ENCODE peak calls at places on chromosomes 2 and 18, in seven cellular contexts. M is activated T-helper 2 cell treated with anti-CD3 and anti-CD28 coated beads, Interferon-gamma antibody, Interleukin-2, Interleukin-4, amounts not matched to agents 10 μg/mL and 5 μg/mL and 100 μg/mL, durations not matched to agents 14 hours and 24 hours and 36 hours; G is heart left ventricle; V is T-helper 9 cell; O is GM04503; H is mesenchymal stem cell; W is fibroblast of lung. J is an unnamed sample.

GRCh38 chr2:219772103-219772502 is 144.7 kb downstream of the SLC4A3 start:
- DNase-seq in M (no peak), G (no peak), V (no peak), O (no peak), H (no peak), W (no peak), J (no peak)

GRCh38 chr2:147927053-147927588 is 82.3 kb downstream of the ACVR2A start:
- DNase-seq in M (no peak), G (no peak), V (no peak), O (no peak), H (no peak), W (no peak), J (no peak)

GRCh38 chr2:158460632-158461297 is 4.0 kb downstream of the PKP4 start:
- DNase-seq in M (no peak), G (no peak), V (no peak), O (no peak), H (peak), W (no peak), J (no peak)

GRCh38 chr2:145253492-145253891 is 733.6 kb upstream of the ZEB2 start:
- DNase-seq in M (no peak), G (no peak), V (no peak), O (no peak), H (no peak), W (no peak), J (no peak)

GRCh38 chr2:9099341-9099751 is 95.9 kb upstream of the MBOAT2 start:
- DNase-seq in M (no peak), G (no peak), V (no peak), O (no peak), H (peak), W (peak), J (no peak)

GRCh38 chr2:215931256-215931903 is 82.0 kb downstream of the MREG start:
- DNase-seq in M (peak), G (peak), V (peak), O (no peak), H (peak), W (peak), J (peak)

GRCh38 chr2:143263045-143263625 is 133.9 kb downstream of the ARHGAP15 start:
- DNase-seq in M (no peak), G (no peak), V (no peak), O (no peak), H (no peak), W (peak), J (no peak)

GRCh38 chr2:45860136-45861106 is 208.9 kb downstream of the PRKCE start:
- DNase-seq in M (peak), G (peak), V (no peak), O (no peak), H (peak), W (peak), J (peak)

GRCh38 chr18:7415081-7415894 is 151.8 kb upstream of the PTPRM start:
- DNase-seq in M (no peak), G (no peak), V (no peak), O (no peak), H (peak), W (no peak), J (no peak)

GRCh38 chr2:230947908-230948365 is 22.9 kb upstream of the GPR55 start:
- DNase-seq in M (no peak), G (no peak), V (no peak), O (no peak), H (no peak), W (no peak), J (no peak)

GRCh38 chr2:20080839-20081348 is 29.5 kb upstream of the LAPTM4A start:
- DNase-seq in M (no peak), G (no peak), V (no peak), O (no peak), H (no peak), W (no peak), J (no peak)

GRCh38 chr2:155404433-155405002 is 706.0 kb downstream of the KCNJ3 start:
- DNase-seq in M (no peak), G (no peak), V (no peak), O (no peak), H (no peak), W (no peak), J (no peak)

GRCh38 chr2:174835797-174836255 is 71.6 kb upstream of the CHRNA1 start:
- DNase-seq in M (no peak), G (no peak), V (no peak), O (peak), H (peak), W (peak), J (no peak)

GRCh38 chr2:9984217-9984739 is 32.8 kb downstream of the GRHL1 start:
- DNase-seq in M (no peak), G (no peak), V (no peak), O (no peak), H (peak), W (peak), J (no peak)

GRCh38 chr2:11811036-11811654 is 64.7 kb downstream of the LPIN1 start:
- DNase-seq in M (no peak), G (peak), V (no peak), O (no peak), H (no peak), W (no peak), J (peak)

GRCh38 chr2:230925443-230925878 is 419 bp upstream of the GPR55 start:
- DNase-seq in M (no peak), G (no peak), V (no peak), O (no peak), H (no peak), W (no peak), J (no peak)

GRCh38 chr2:141554810-141555209 is 576.0 kb downstream of the LRP1B start:
- DNase-seq in M (no peak), G (no peak), V (no peak), O (no peak), H (peak), W (peak), J (no peak)

GRCh38 chr2:233486778-233487552 is 79.6 kb downstream of the USP40 start:
- DNase-seq in M (no peak), G (no peak), V (no peak), O (peak), H (peak), W (peak), J (peak)

J was measured in MG63.